ENCODE peak calls at places on chromosomes 7 and 10, in six cellular contexts. Y is fibroblast of lung, P is HCT116, X is mesenchymal stem cell, O is esophagus squamous epithelium, R is cardiac muscle cell. Q is an unnamed sample.

GRCh38 chr7:134121632-134122139 is 5.5 kb upstream of the LRGUK start:
- DNase-seq in Y (no peak), P (no peak), X (no peak), O (no peak), R (no peak), Q (no peak)

GRCh38 chr7:73427902-73428696 is 5.5 kb upstream of the FZD9 start:
- DNase-seq in Y (no peak), P (no peak), X (no peak), O (no peak), R (no peak), Q (no peak)

GRCh38 chr10:67046507-67046906 is 120.7 kb downstream of the LRRTM3 start:
- DNase-seq in Y (no peak), P (no peak), X (no peak), O (no peak), R (no peak), Q (no peak)

GRCh38 chr10:21099291-21099800 is 202.2 kb upstream of the NEBL start:
- DNase-seq in Y (peak; percentile 38), P (no peak), X (no peak), O (no peak), R (no peak), Q (no peak)

GRCh38 chr10:5944389-5945202 is 32.7 kb downstream of the IL15RA start:
- DNase-seq in Y (peak; percentile 100), P (peak; percentile 67), X (peak; percentile 98), O (no peak), R (peak; percentile 99), Q (no peak)

GRCh38 chr7:64793106-64793755 is 997 bp upstream of the ZNF138 start:
- DNase-seq in Y (no peak), P (no peak), X (no peak), O (no peak), R (no peak), Q (no peak)

GRCh38 chr7:14579971-14580370 is 322.6 kb downstream of the DGKB start:
- DNase-seq in Y (no peak), P (no peak), X (no peak), O (no peak), R (no peak), Q (no peak)

GRCh38 chr10:77021966-77022365 is 615.6 kb downstream of the KCNMA1 start:
- DNase-seq in Y (no peak), P (no peak), X (no peak), O (no peak), R (no peak), Q (no peak)

GRCh38 chr7:30971840-30972563 is 8.2 kb downstream of the GHRHR start:
- DNase-seq in Y (no peak), P (no peak), X (no peak), O (no peak), R (no peak), Q (no peak)

GRCh38 chr7:111255576-111255975 is 164.6 kb downstream of the LRRN3 start:
- DNase-seq in Y (no peak), P (no peak), X (no peak), O (no peak), R (peak; percentile 23), Q (no peak)

GRCh38 chr7:148260605-148261004 is 330.0 kb upstream of the C7orf33 start:
- DNase-seq in Y (peak; percentile 43), P (no peak), X (peak; percentile 12), O (no peak), R (peak; percentile 35), Q (no peak)

GRCh38 chr7:143728333-143728862 is 29.1 kb downstream of the CTAGE6 start:
- DNase-seq in Y (no peak), P (no peak), X (no peak), O (no peak), R (no peak), Q (no peak)

GRCh38 chr7:98217623-98218582 is 6.7 kb downstream of the BHLHA15 start:
- DNase-seq in Y (no peak), P (no peak), X (no peak), O (no peak), R (no peak), Q (no peak)

GRCh38 chr7:95335093-95335492 is 10.8 kb upstream of the PON1 start:
- DNase-seq in Y (peak; percentile 57), P (no peak), X (peak; percentile 21), O (no peak), R (peak; percentile 69), Q (no peak)

GRCh38 chr7:107564553-107565298 is 955 bp downstream of the DUS4L start:
- DNase-seq in Y (peak; percentile 77), P (peak; percentile 32), X (peak; percentile 77), O (no peak), R (peak; percentile 62), Q (no peak)

GRCh38 chr7:5677538-5678294 is 103.7 kb downstream of the RNF216 start:
- DNase-seq in Y (peak; percentile 82), P (peak; percentile 34), X (peak; percentile 82), O (no peak), R (peak; percentile 84), Q (no peak)

GRCh38 chr10:132616170-132616994 is 78.8 kb downstream of the INPP5A start:
- DNase-seq in Y (no peak), P (no peak), X (no peak), O (no peak), R (no peak), Q (peak; percentile 78)

GRCh38 chr7:84139986-84140729 is 54.4 kb downstream of the SEMA3A start:
- DNase-seq in Y (peak; percentile 56), P (no peak), X (no peak), O (no peak), R (no peak), Q (no peak)

GRCh38 chr7:40530292-40530691 is 395.5 kb downstream of the SUGCT start:
- DNase-seq in Y (peak; percentile 34), P (no peak), X (no peak), O (no peak), R (no peak), Q (no peak)

GRCh38 chr10:91034042-91034441 is 113.2 kb upstream of the ANKRD1 start:
- DNase-seq in Y (no peak), P (no peak), X (no peak), O (no peak), R (no peak), Q (peak; percentile 76)

GRCh38 chr10:59830601-59831259 is 75.6 kb downstream of the CCDC6 start:
- DNase-seq in Y (peak; percentile 70), P (peak; percentile 34), X (peak; percentile 61), O (no peak), R (peak; percentile 75), Q (peak; percentile 5)

GRCh38 chr7:1981878-1982230 is 250.9 kb downstream of the MAD1L1 start:
- DNase-seq in Y (no peak), P (no peak), X (no peak), O (no peak), R (no peak), Q (no peak)

GRCh38 chr10:50490244-50490643 is 133.5 kb downstream of the SGMS1 start:
- DNase-seq in Y (no peak), P (no peak), X (no peak), O (no peak), R (no peak), Q (no peak)

GRCh38 chr7:121541457-121541856 is 145.3 kb upstream of the FAM3C start:
- DNase-seq in Y (no peak), P (no peak), X (no peak), O (no peak), R (no peak), Q (no peak)

GRCh38 chr10:33950216-33950615 is 615.7 kb upstream of the NRP1 start:
- DNase-seq in Y (no peak), P (no peak), X (no peak), O (no peak), R (no peak), Q (no peak)

GRCh38 chr7:25093268-25093802 is 31.7 kb downstream of the CYCS start:
- DNase-seq in Y (peak; percentile 75), P (peak; percentile 70), X (peak; percentile 76), O (peak; percentile 3), R (peak; percentile 78), Q (peak; percentile 63)

GRCh38 chr7:36387437-36388345 is 2.0 kb upstream of the ANLN start:
- DNase-seq in Y (no peak), P (peak; percentile 48), X (no peak), O (no peak), R (no peak), Q (no peak)

GRCh38 chr7:157927313-157927925 is 590.6 kb downstream of the DNAJB6 start:
- DNase-seq in Y (no peak), P (no peak), X (no peak), O (no peak), R (no peak), Q (no peak)
- H3K27ac ChIP-seq in Y (no peak overlapping the region), P (no peak overlapping the region), X (no peak overlapping the region), O (no peak overlapping the region), R (no peak overlapping the region), Q (no peak overlapping the region)

GRCh38 chr10:107653832-107654287 is 489.4 kb upstream of the SORCS1 start:
- DNase-seq in Y (peak; percentile 38), P (no peak), X (peak; percentile 65), O (no peak), R (peak; percentile 62), Q (no peak)
- H3K4me3 ChIP-seq in Y (no peak overlapping the region), P (no peak overlapping the region), X (peak overlapping the region; percentile 80), O (peak overlapping the region; percentile 59), R (no peak overlapping the region), Q (no peak overlapping the region)

GRCh38 chr7:116706668-116707126 is 34.7 kb downstream of the MET start:
- DNase-seq in Y (peak; percentile 59), P (peak; percentile 81), X (peak; percentile 12), O (no peak), R (peak; percentile 41), Q (no peak)

GRCh38 chr7:116707289-116707688 is 35.3 kb downstream of the MET start:
- DNase-seq in Y (no peak), P (no peak), X (no peak), O (no peak), R (no peak), Q (no peak)

GRCh38 chr7:116705419-116705818 is 33.4 kb downstream of the MET start:
- DNase-seq in Y (no peak), P (no peak), X (no peak), O (no peak), R (no peak), Q (no peak)

GRCh38 chr7:116702046-116702445 is 30.1 kb downstream of the MET start:
- DNase-seq in Y (no peak), P (no peak), X (no peak), O (no peak), R (no peak), Q (no peak)

GRCh38 chr7:116704650-116705049 is 32.7 kb downstream of the MET start:
- DNase-seq in Y (no peak), P (no peak), X (no peak), O (no peak), R (no peak), Q (no peak)
- H3K4me1 ChIP-seq in Y (no peaks in the 10 kb centered on the region), P (peaks cover 96% of the 10 kb centered on the region), X (peaks cover 2% of the 10 kb centered on the region), O (peaks cover 38% of the 10 kb centered on the region), R (no peaks in the 10 kb centered on the region), Q (no peaks in the 10 kb centered on the region)

GRCh38 chr10:126398383-126398743 is 10.1 kb upstream of the ADAM12 start:
- DNase-seq in Y (no peak), P (no peak), X (no peak), O (no peak), R (no peak), Q (no peak)
- H3K27ac ChIP-seq in Y (peak overlapping the region; percentile 91), P (no peak overlapping the region), X (peak overlapping the region; percentile 97), O (no peak overlapping the region), R (no peak overlapping the region), Q (no peak overlapping the region)